ENCODE peak calls at places on chromosomes 1 and 21, in ten cellular contexts. One of them, this sample, is unnamed.

GRCh38 chr1:242525360-242525722 is 844 bp upstream of the PLD5 start:
- DNase-seq in A172: no peak
- DNase-seq in activated T-cell treated with anti-CD3 and anti-CD28 coated beads for 1 hour: no peak
- DNase-seq in OCI-M1: no peak
- DNase-seq in neuronal stem cell: peak
- DNase-seq in K562: no peak
- DNase-seq in heart right ventricle: no peak
- DNase-seq in hepatic stellate cell: no peak
- DNase-seq in epithelial cell of prostate: no peak
- DNase-seq in hepatocyte: no peak
- DNase-seq in this sample: no peak

GRCh38 chr1:153355445-153356071 is 2.1 kb upstream of the S100A9 start:
- DNase-seq in A172: peak
- DNase-seq in OCI-M1: peak
- DNase-seq in hepatic stellate cell: peak
- DNase-seq in K562: peak
- DNase-seq in neuronal stem cell: no peak
- DNase-seq in hepatocyte: peak
- DNase-seq in heart right ventricle: peak
- DNase-seq in epithelial cell of prostate: no peak
- DNase-seq in activated T-cell treated with anti-CD3 and anti-CD28 coated beads for 1 hour: peak
- DNase-seq in this sample: peak

GRCh38 chr1:156676820-156677615 is at the start of gene NES:
- DNase-seq in activated T-cell treated with anti-CD3 and anti-CD28 coated beads for 1 hour: no peak
- DNase-seq in OCI-M1: peak
- DNase-seq in hepatocyte: peak
- DNase-seq in K562: peak
- DNase-seq in neuronal stem cell: peak
- DNase-seq in A172: peak
- DNase-seq in epithelial cell of prostate: no peak
- DNase-seq in heart right ventricle: peak
- DNase-seq in hepatic stellate cell: peak
- DNase-seq in this sample: no peak

GRCh38 chr1:93613895-93614294 is 67.7 kb downstream of the BCAR3 start:
- DNase-seq in hepatocyte: peak
- DNase-seq in epithelial cell of prostate: no peak
- DNase-seq in hepatic stellate cell: no peak
- DNase-seq in heart right ventricle: peak
- DNase-seq in activated T-cell treated with anti-CD3 and anti-CD28 coated beads for 1 hour: no peak
- DNase-seq in OCI-M1: no peak
- DNase-seq in K562: no peak
- DNase-seq in A172: no peak
- DNase-seq in neuronal stem cell: no peak
- DNase-seq in this sample: no peak

GRCh38 chr1:51523931-51524330 is 4.9 kb upstream of the EPS15 start:
- DNase-seq in hepatic stellate cell: no peak
- DNase-seq in activated T-cell treated with anti-CD3 and anti-CD28 coated beads for 1 hour: no peak
- DNase-seq in A172: no peak
- DNase-seq in neuronal stem cell: no peak
- DNase-seq in epithelial cell of prostate: no peak
- DNase-seq in K562: no peak
- DNase-seq in OCI-M1: no peak
- DNase-seq in heart right ventricle: no peak
- DNase-seq in hepatocyte: no peak
- DNase-seq in this sample: no peak

GRCh38 chr1:204733869-204734596 is 48.5 kb upstream of the LRRN2 start:
- DNase-seq in hepatic stellate cell: no peak
- DNase-seq in hepatocyte: no peak
- DNase-seq in K562: no peak
- DNase-seq in neuronal stem cell: no peak
- DNase-seq in epithelial cell of prostate: no peak
- DNase-seq in heart right ventricle: no peak
- DNase-seq in activated T-cell treated with anti-CD3 and anti-CD28 coated beads for 1 hour: no peak
- DNase-seq in A172: no peak
- DNase-seq in OCI-M1: no peak
- DNase-seq in this sample: no peak

GRCh38 chr1:226903819-226904710 is 33.6 kb downstream of the PSEN2 start:
- DNase-seq in heart right ventricle: no peak
- DNase-seq in hepatic stellate cell: peak
- DNase-seq in activated T-cell treated with anti-CD3 and anti-CD28 coated beads for 1 hour: no peak
- DNase-seq in K562: no peak
- DNase-seq in OCI-M1: no peak
- DNase-seq in epithelial cell of prostate: no peak
- DNase-seq in neuronal stem cell: no peak
- DNase-seq in hepatocyte: no peak
- DNase-seq in A172: peak
- DNase-seq in this sample: no peak

GRCh38 chr1:220492671-220493070 is 35.3 kb upstream of the MARK1 start:
- DNase-seq in OCI-M1: no peak
- DNase-seq in activated T-cell treated with anti-CD3 and anti-CD28 coated beads for 1 hour: no peak
- DNase-seq in epithelial cell of prostate: no peak
- DNase-seq in A172: no peak
- DNase-seq in K562: no peak
- DNase-seq in neuronal stem cell: no peak
- DNase-seq in hepatic stellate cell: no peak
- DNase-seq in hepatocyte: no peak
- DNase-seq in heart right ventricle: no peak
- DNase-seq in this sample: no peak

GRCh38 chr1:162905759-162906158 is 44.8 kb upstream of the CCDC190 start:
- DNase-seq in OCI-M1: peak
- DNase-seq in neuronal stem cell: no peak
- DNase-seq in activated T-cell treated with anti-CD3 and anti-CD28 coated beads for 1 hour: no peak
- DNase-seq in hepatic stellate cell: peak
- DNase-seq in K562: no peak
- DNase-seq in epithelial cell of prostate: peak
- DNase-seq in A172: peak
- DNase-seq in hepatocyte: peak
- DNase-seq in heart right ventricle: no peak
- DNase-seq in this sample: no peak

GRCh38 chr1:23010734-23011449 is 4.8 kb downstream of the TEX46 start:
- DNase-seq in hepatic stellate cell: peak
- DNase-seq in OCI-M1: no peak
- DNase-seq in A172: peak
- DNase-seq in heart right ventricle: no peak
- DNase-seq in epithelial cell of prostate: peak
- DNase-seq in activated T-cell treated with anti-CD3 and anti-CD28 coated beads for 1 hour: no peak
- DNase-seq in neuronal stem cell: no peak
- DNase-seq in K562: no peak
- DNase-seq in hepatocyte: peak
- DNase-seq in this sample: no peak

GRCh38 chr1:16186655-16187235 is 25.7 kb downstream of the ARHGEF19 start:
- DNase-seq in OCI-M1: no peak
- DNase-seq in epithelial cell of prostate: no peak
- DNase-seq in neuronal stem cell: no peak
- DNase-seq in K562: no peak
- DNase-seq in A172: no peak
- DNase-seq in hepatic stellate cell: no peak
- DNase-seq in heart right ventricle: no peak
- DNase-seq in activated T-cell treated with anti-CD3 and anti-CD28 coated beads for 1 hour: no peak
- DNase-seq in hepatocyte: no peak
- DNase-seq in this sample: no peak

GRCh38 chr1:160169553-160170399 is 18.4 kb downstream of the ATP1A4 start:
- DNase-seq in A172: no peak
- DNase-seq in hepatic stellate cell: no peak
- DNase-seq in heart right ventricle: no peak
- DNase-seq in activated T-cell treated with anti-CD3 and anti-CD28 coated beads for 1 hour: no peak
- DNase-seq in OCI-M1: no peak
- DNase-seq in epithelial cell of prostate: no peak
- DNase-seq in K562: no peak
- DNase-seq in hepatocyte: no peak
- DNase-seq in neuronal stem cell: peak
- DNase-seq in this sample: no peak

GRCh38 chr21:33964706-33965325 is 49.2 kb upstream of the ATP5PO start:
- DNase-seq in hepatic stellate cell: no peak
- DNase-seq in activated T-cell treated with anti-CD3 and anti-CD28 coated beads for 1 hour: no peak
- DNase-seq in neuronal stem cell: no peak
- DNase-seq in epithelial cell of prostate: no peak
- DNase-seq in OCI-M1: no peak
- DNase-seq in hepatocyte: no peak
- DNase-seq in A172: peak
- DNase-seq in K562: no peak
- DNase-seq in heart right ventricle: no peak
- DNase-seq in this sample: no peak

GRCh38 chr1:46487818-46488218 is 1.8 kb upstream of the DMBX1 start:
- DNase-seq in epithelial cell of prostate: no peak
- DNase-seq in neuronal stem cell: no peak
- DNase-seq in A172: no peak
- DNase-seq in activated T-cell treated with anti-CD3 and anti-CD28 coated beads for 1 hour: no peak
- DNase-seq in hepatic stellate cell: peak
- DNase-seq in K562: peak
- DNase-seq in heart right ventricle: no peak
- DNase-seq in OCI-M1: peak
- DNase-seq in hepatocyte: no peak
- DNase-seq in this sample: no peak

This sample was measured in upper lobe of right lung.